ENCODE peak calls at places on chromosomes 6 and 20, in four cellular contexts. Q, F, Y and D are unnamed samples.

GRCh38 chr20:62143976-62144825 is 632 bp downstream of the SS18L1 start:
- DNase-seq in Q (peak; percentile 77), F (peak; percentile 67), Y (peak; percentile 89), D (peak; percentile 41)

GRCh38 chr6:1396952-1397868 is 7.8 kb downstream of the FOXF2 start:
- DNase-seq in Q (no peak), F (peak; percentile 73), Y (peak; percentile 70), D (peak; percentile 69)

GRCh38 chr6:43061861-43062260 is 2.4 kb downstream of the KLC4 start:
- DNase-seq in Q (no peak), F (no peak), Y (no peak), D (no peak)

GRCh38 chr6:145141609-145142008 is 593.7 kb downstream of the EPM2A start:
- DNase-seq in Q (no peak), F (no peak), Y (no peak), D (no peak)

GRCh38 chr20:51600016-51600420 is 57.5 kb upstream of the NFATC2 start:
- DNase-seq in Q (no peak), F (no peak), Y (no peak), D (no peak)

GRCh38 chr6:116201538-116201937 is 52.3 kb downstream of the TSPYL4 start:
- DNase-seq in Q (no peak), F (no peak), Y (no peak), D (no peak)

GRCh38 chr20:57259179-57260021 is 7.0 kb downstream of the BMP7 start:
- DNase-seq in Q (no peak), F (no peak), Y (no peak), D (no peak)

GRCh38 chr20:58054082-58054481 is 174.4 kb downstream of the ANKRD60 start:
- DNase-seq in Q (no peak), F (no peak), Y (no peak), D (no peak)

GRCh38 chr20:17859616-17860232 is 108.9 kb downstream of the SNX5 start:
- DNase-seq in Q (peak; percentile 38), F (no peak), Y (no peak), D (no peak)

GRCh38 chr6:20575125-20575524 is 40.9 kb downstream of the CDKAL1 start:
- DNase-seq in Q (no peak), F (no peak), Y (no peak), D (no peak)

GRCh38 chr6:88513920-88514319 is 347.8 kb upstream of the CNR1 start:
- DNase-seq in Q (no peak), F (no peak), Y (no peak), D (no peak)

GRCh38 chr6:168495133-168495532 is 54.1 kb downstream of the SMOC2 start:
- DNase-seq in Q (no peak), F (no peak), Y (no peak), D (no peak)

GRCh38 chr6:135722182-135722581 is 129.3 kb upstream of the PDE7B start:
- DNase-seq in Q (no peak), F (no peak), Y (no peak), D (no peak)

GRCh38 chr20:35305682-35306556 is 13.7 kb upstream of the FAM83C start:
- DNase-seq in Q (peak; percentile 83), F (peak; percentile 86), Y (no peak), D (peak; percentile 70)

GRCh38 chr20:49775229-49775693 is 37.4 kb upstream of the SLC9A8 start:
- DNase-seq in Q (peak; percentile 62), F (peak; percentile 77), Y (no peak), D (peak; percentile 44)

GRCh38 chr20:33667245-33668086 is 723 bp downstream of the ACTL10 start:
- DNase-seq in Q (peak; percentile 74), F (peak; percentile 80), Y (peak; percentile 70), D (no peak)

GRCh38 chr20:35311409-35311808 is 19.2 kb upstream of the FAM83C start:
- DNase-seq in Q (no peak), F (no peak), Y (no peak), D (no peak)

GRCh38 chr20:61185181-61185580 is 66.9 kb upstream of the CDH4 start:
- DNase-seq in Q (no peak), F (no peak), Y (no peak), D (no peak)

GRCh38 chr6:13256614-13257013 is 71.7 kb downstream of the TBC1D7 start:
- DNase-seq in Q (no peak), F (no peak), Y (no peak), D (no peak)

GRCh38 chr20:57051096-57051495 is 215.3 kb downstream of the BMP7 start:
- DNase-seq in Q (no peak), F (no peak), Y (no peak), D (no peak)

GRCh38 chr6:20211941-20212391 is 303 bp downstream of the MBOAT1 start:
- DNase-seq in Q (no peak), F (no peak), Y (peak; percentile 15), D (peak; percentile 38)

GRCh38 chr6:52994031-52994788 is 874 bp downstream of the GSTA4 start:
- DNase-seq in Q (no peak), F (no peak), Y (no peak), D (peak; percentile 70)

GRCh38 chr20:8930691-8931090 is 138.2 kb upstream of the PLCB4 start:
- DNase-seq in Q (no peak), F (no peak), Y (no peak), D (no peak)

GRCh38 chr20:17377222-17377621 is 150.4 kb downstream of the PCSK2 start:
- DNase-seq in Q (no peak), F (no peak), Y (no peak), D (no peak)

GRCh38 chr6:156954191-156954590 is 177.0 kb downstream of the ARID1B start:
- DNase-seq in Q (no peak), F (no peak), Y (no peak), D (no peak)

GRCh38 chr6:6333498-6333897 is 13.0 kb upstream of the F13A1 start:
- DNase-seq in Q (no peak), F (no peak), Y (no peak), D (no peak)

GRCh38 chr20:60086936-60087562 is 128.8 kb downstream of the CDH26 start:
- DNase-seq in Q (no peak), F (no peak), Y (no peak), D (no peak)

GRCh38 chr20:53390780-53391179 is 202.9 kb downstream of the ZNF217 start:
- DNase-seq in Q (no peak), F (no peak), Y (no peak), D (no peak)

GRCh38 chr6:157525918-157526425 is 145.0 kb downstream of the ZDHHC14 start:
- DNase-seq in Q (no peak), F (no peak), Y (no peak), D (no peak)

GRCh38 chr20:23366384-23366783 is 4.4 kb downstream of the GZF1 start:
- DNase-seq in Q (no peak), F (no peak), Y (no peak), D (no peak)

GRCh38 chr6:96917098-96917497 is 7.4 kb upstream of the KLHL32 start:
- DNase-seq in Q (no peak), F (no peak), Y (no peak), D (no peak)

GRCh38 chr6:152552616-152553209 is 84.4 kb downstream of the SYNE1 start:
- DNase-seq in Q (peak; percentile 64), F (peak; percentile 51), Y (peak; percentile 10), D (peak; percentile 46)

GRCh38 chr20:34710861-34711574 is 6.9 kb downstream of the TP53INP2 start:
- DNase-seq in Q (no peak), F (no peak), Y (no peak), D (no peak)

GRCh38 chr6:96465321-96465903 is 56.2 kb upstream of the UFL1 start:
- DNase-seq in Q (no peak), F (no peak), Y (no peak), D (no peak)

GRCh38 chr6:170445487-170445886 is 107.6 kb downstream of the PSMB1 start:
- DNase-seq in Q (no peak), F (peak; percentile 38), Y (no peak), D (no peak)

GRCh38 chr6:42226251-42227143 is 8.8 kb upstream of the MRPS10 start:
- DNase-seq in Q (no peak), F (no peak), Y (peak; percentile 61), D (no peak)

GRCh38 chr6:111382476-111383294 is 100.3 kb downstream of the REV3L start:
- DNase-seq in Q (peak; percentile 69), F (no peak), Y (no peak), D (no peak)

GRCh38 chr6:167750956-167751358 is 75.8 kb upstream of the AFDN start:
- DNase-seq in Q (no peak), F (peak; percentile 25), Y (peak; percentile 58), D (peak; percentile 41)

GRCh38 chr20:59483481-59483880 is 120.9 kb upstream of the PHACTR3 start:
- DNase-seq in Q (no peak), F (no peak), Y (no peak), D (no peak)